ENCODE peak calls at places on chromosome 9, in seven cellular contexts. X is stimulated activated CD8-positive, alpha-beta memory T cell treated with anti-CD3 and anti-CD28 coated beads, Interleukin-7, amount 100 ng/mL, for 1 hour; V is KG1; A is CD8-positive, alpha-beta T cell; R is T-helper 2 cell; F is Caki2; H is K562. U is an unnamed sample.
A peak's percentile ranks its signal among the peaks of the same experiment; 100 is the strongest.

GRCh38 chr9:2013688-2014087 is 1.5 kb upstream of the SMARCA2 start:
- DNase-seq in F (no peak), R (no peak), V (no peak), H (no peak), A (no peak), X (no peak), U (no peak)

GRCh38 chr9:69471433-69471832 is 146.4 kb downstream of the ENTREP1 start:
- DNase-seq in R (no peak), F (peak; percentile 10), X (no peak), H (no peak), A (no peak), V (no peak), U (no peak)

GRCh38 chr9:99633260-99633659 is 188.4 kb upstream of the NR4A3 start:
- DNase-seq in H (no peak), R (no peak), X (no peak), V (no peak), A (no peak), F (no peak), U (no peak)

GRCh38 chr9:86405926-86406325 is 51.7 kb upstream of the TUT7 start:
- DNase-seq in F (peak; percentile 77), X (no peak), R (no peak), H (no peak), A (no peak), V (no peak), U (no peak)

GRCh38 chr9:91837982-91838731 is 111.9 kb downstream of the ROR2 start:
- DNase-seq in F (peak; percentile 79), A (no peak), H (peak; percentile 44), X (no peak), V (no peak), R (no peak), U (no peak)

GRCh38 chr9:38047301-38048251 is 21.5 kb downstream of the SHB start:
- DNase-seq in H (peak; percentile 58), A (no peak), X (no peak), F (peak; percentile 89), R (no peak), V (no peak), U (peak; percentile 52)

GRCh38 chr9:71909887-71910601 is 949 bp downstream of the ABHD17B start:
- DNase-seq in A (peak; percentile 25), V (peak; percentile 28), F (peak; percentile 44), R (peak; percentile 3), X (peak; percentile 13), H (peak; percentile 29), U (peak; percentile 72)

GRCh38 chr9:83472764-83473163 is 65.4 kb downstream of the FRMD3 start:
- DNase-seq in R (no peak), X (no peak), A (no peak), H (no peak), F (no peak), V (no peak), U (no peak)

GRCh38 chr9:104090578-104090977 is 3.5 kb upstream of the SMC2 start:
- DNase-seq in R (no peak), H (no peak), V (no peak), A (no peak), F (no peak), X (no peak), U (no peak)

GRCh38 chr9:134551657-134552348 is 89.8 kb upstream of the COL5A1 start:
- DNase-seq in A (no peak), X (no peak), R (no peak), H (no peak), F (peak; percentile 68), V (peak; percentile 52), U (peak; percentile 22)

GRCh38 chr9:92707530-92707929 is 37.6 kb upstream of the IPPK start:
- DNase-seq in V (no peak), H (no peak), X (no peak), F (no peak), R (no peak), A (no peak), U (no peak)

GRCh38 chr9:117002686-117003085 is 315.6 kb downstream of the TRIM32 start:
- DNase-seq in H (no peak), A (no peak), F (no peak), X (no peak), R (no peak), V (no peak), U (no peak)

GRCh38 chr9:129258124-129258822 is 80.2 kb upstream of the IER5L start:
- DNase-seq in R (peak; percentile 77), V (no peak), H (peak; percentile 100), A (peak; percentile 92), X (peak; percentile 67), F (peak; percentile 83), U (peak; percentile 97)